ENCODE peak calls at places on chromosomes 12 and 14, in five cellular contexts. One of them, this sample, is unnamed.

GRCh38 chr12:69466867-69467266 is 3.3 kb upstream of the FRS2 start:
- DNase-seq in transverse colon: no peak
- DNase-seq in fibroblast of lung: no peak
- DNase-seq in OCI-LY7: peak; percentile 12
- DNase-seq in psoas muscle: no peak
- DNase-seq in this sample: no peak

GRCh38 chr12:24252580-24252979 is 303.1 kb upstream of the SOX5 start:
- DNase-seq in psoas muscle: no peak
- DNase-seq in OCI-LY7: no peak
- DNase-seq in fibroblast of lung: no peak
- DNase-seq in transverse colon: no peak
- DNase-seq in this sample: no peak

GRCh38 chr12:43222796-43223195 is 329.2 kb downstream of the ADAMTS20 start:
- DNase-seq in OCI-LY7: no peak
- DNase-seq in psoas muscle: no peak
- DNase-seq in transverse colon: no peak
- DNase-seq in fibroblast of lung: no peak
- DNase-seq in this sample: no peak

GRCh38 chr12:639988-640387 is 23.3 kb downstream of the NINJ2 start:
- DNase-seq in fibroblast of lung: no peak
- DNase-seq in OCI-LY7: no peak
- DNase-seq in transverse colon: no peak
- DNase-seq in psoas muscle: no peak
- DNase-seq in this sample: no peak

GRCh38 chr12:127770123-127770522 is 496.8 kb upstream of the TMEM132C start:
- DNase-seq in fibroblast of lung: no peak
- DNase-seq in transverse colon: no peak
- DNase-seq in psoas muscle: no peak
- DNase-seq in OCI-LY7: no peak
- DNase-seq in this sample: no peak

GRCh38 chr12:18373176-18373575 is 111.9 kb downstream of the PIK3C2G start:
- DNase-seq in fibroblast of lung: peak; percentile 8
- DNase-seq in transverse colon: no peak
- DNase-seq in OCI-LY7: no peak
- DNase-seq in psoas muscle: no peak
- DNase-seq in this sample: no peak

GRCh38 chr12:32305163-32305562 is 94.2 kb upstream of the FGD4 start:
- DNase-seq in psoas muscle: no peak
- DNase-seq in OCI-LY7: peak; percentile 49
- DNase-seq in transverse colon: no peak
- DNase-seq in fibroblast of lung: no peak
- DNase-seq in this sample: no peak

GRCh38 chr14:78425332-78425731 is 255.2 kb downstream of the NRXN3 start:
- DNase-seq in OCI-LY7: no peak
- DNase-seq in fibroblast of lung: no peak
- DNase-seq in psoas muscle: no peak
- DNase-seq in transverse colon: no peak
- DNase-seq in this sample: no peak

GRCh38 chr12:53674977-53675700 is 744 bp downstream of the ATP5MC2 start:
- DNase-seq in OCI-LY7: peak; percentile 9
- DNase-seq in transverse colon: no peak
- DNase-seq in psoas muscle: no peak
- DNase-seq in fibroblast of lung: no peak
- DNase-seq in this sample: no peak

GRCh38 chr12:4830568-4830967 is 79.1 kb upstream of the KCNA1 start:
- DNase-seq in transverse colon: no peak
- DNase-seq in fibroblast of lung: peak; percentile 8
- DNase-seq in OCI-LY7: no peak
- DNase-seq in psoas muscle: no peak
- DNase-seq in this sample: no peak

GRCh38 chr14:52834440-52834842 is 43.0 kb upstream of the GNPNAT1 start:
- DNase-seq in transverse colon: no peak
- DNase-seq in psoas muscle: no peak
- DNase-seq in fibroblast of lung: peak; percentile 85
- DNase-seq in OCI-LY7: no peak
- DNase-seq in this sample: no peak

GRCh38 chr12:56713345-56713744 is 11.8 kb downstream of the NACA start:
- DNase-seq in OCI-LY7: no peak
- DNase-seq in fibroblast of lung: no peak
- DNase-seq in transverse colon: no peak
- DNase-seq in psoas muscle: no peak
- DNase-seq in this sample: no peak

GRCh38 chr14:77409131-77409533 is 14.2 kb downstream of the NOXRED1 start:
- DNase-seq in fibroblast of lung: peak; percentile 11
- DNase-seq in transverse colon: peak; percentile 8
- DNase-seq in psoas muscle: no peak
- DNase-seq in OCI-LY7: peak; percentile 34
- DNase-seq in this sample: no peak

GRCh38 chr14:34237098-34237497 is 224.9 kb downstream of the SPTSSA start:
- DNase-seq in OCI-LY7: no peak
- DNase-seq in psoas muscle: no peak
- DNase-seq in transverse colon: no peak
- DNase-seq in fibroblast of lung: no peak
- DNase-seq in this sample: no peak

GRCh38 chr14:93271111-93271510 is 61.7 kb downstream of the BTBD7 start:
- DNase-seq in psoas muscle: no peak
- DNase-seq in OCI-LY7: no peak
- DNase-seq in fibroblast of lung: no peak
- DNase-seq in transverse colon: no peak
- DNase-seq in this sample: no peak

GRCh38 chr12:23954332-23954731 is 4.9 kb upstream of the SOX5 start:
- DNase-seq in OCI-LY7: no peak
- DNase-seq in psoas muscle: no peak
- DNase-seq in transverse colon: no peak
- DNase-seq in fibroblast of lung: peak; percentile 48
- DNase-seq in this sample: no peak

GRCh38 chr14:95981939-95982338 is 57.2 kb upstream of the C14orf132 start:
- DNase-seq in transverse colon: no peak
- DNase-seq in OCI-LY7: no peak
- DNase-seq in psoas muscle: no peak
- DNase-seq in fibroblast of lung: no peak
- DNase-seq in this sample: no peak

GRCh38 chr14:101965145-101965531 is 765 bp downstream of the DYNC1H1 start:
- DNase-seq in psoas muscle: peak; percentile 82
- DNase-seq in fibroblast of lung: peak; percentile 55
- DNase-seq in OCI-LY7: peak; percentile 69
- DNase-seq in transverse colon: peak; percentile 80
- DNase-seq in this sample: peak; percentile 64

GRCh38 chr12:119528241-119528640 is 65.3 kb upstream of the TMEM233 start:
- DNase-seq in fibroblast of lung: peak; percentile 9
- DNase-seq in transverse colon: no peak
- DNase-seq in psoas muscle: no peak
- DNase-seq in OCI-LY7: no peak
- DNase-seq in this sample: no peak

GRCh38 chr12:95626854-95627253 is 75.6 kb upstream of the USP44 start:
- DNase-seq in fibroblast of lung: no peak
- DNase-seq in OCI-LY7: no peak
- DNase-seq in psoas muscle: no peak
- DNase-seq in transverse colon: no peak
- DNase-seq in this sample: no peak

GRCh38 chr14:32249780-32250179 is 46.7 kb upstream of the RNU6-8 start:
- DNase-seq in fibroblast of lung: no peak
- DNase-seq in OCI-LY7: no peak
- DNase-seq in psoas muscle: no peak
- DNase-seq in transverse colon: no peak
- DNase-seq in this sample: no peak

GRCh38 chr12:106527356-106527755 is 55.4 kb upstream of the RFX4 start:
- DNase-seq in psoas muscle: no peak
- DNase-seq in fibroblast of lung: peak; percentile 29
- DNase-seq in OCI-LY7: no peak
- DNase-seq in transverse colon: no peak
- DNase-seq in this sample: no peak

GRCh38 chr12:89395712-89396111 is 43.4 kb upstream of the DUSP6 start:
- DNase-seq in fibroblast of lung: no peak
- DNase-seq in OCI-LY7: no peak
- DNase-seq in psoas muscle: no peak
- DNase-seq in transverse colon: no peak
- DNase-seq in this sample: no peak

GRCh38 chr14:61706096-61706690 is 10.9 kb downstream of the HIF1A start:
- DNase-seq in psoas muscle: no peak
- DNase-seq in transverse colon: no peak
- DNase-seq in fibroblast of lung: no peak
- DNase-seq in OCI-LY7: no peak
- DNase-seq in this sample: no peak

GRCh38 chr12:110661337-110661972 is 27.5 kb downstream of the HVCN1 start:
- DNase-seq in fibroblast of lung: no peak
- DNase-seq in psoas muscle: peak; percentile 58
- DNase-seq in transverse colon: peak; percentile 66
- DNase-seq in OCI-LY7: peak; percentile 83
- DNase-seq in this sample: peak; percentile 28

GRCh38 chr12:101793401-101793800 is 37.4 kb downstream of the GNPTAB start:
- DNase-seq in fibroblast of lung: peak; percentile 87
- DNase-seq in OCI-LY7: no peak
- DNase-seq in transverse colon: no peak
- DNase-seq in psoas muscle: no peak
- DNase-seq in this sample: no peak

GRCh38 chr14:104552738-104553125 is 26.8 kb upstream of the C14orf180 start:
- DNase-seq in OCI-LY7: no peak
- DNase-seq in psoas muscle: no peak
- DNase-seq in transverse colon: no peak
- DNase-seq in fibroblast of lung: no peak
- DNase-seq in this sample: no peak

GRCh38 chr14:50051106-50051505 is 65.3 kb downstream of the VCPKMT start:
- DNase-seq in psoas muscle: no peak
- DNase-seq in OCI-LY7: no peak
- DNase-seq in transverse colon: no peak
- DNase-seq in fibroblast of lung: no peak
- DNase-seq in this sample: no peak

GRCh38 chr12:3673960-3674708 is 78.8 kb downstream of the CRACR2A start:
- DNase-seq in OCI-LY7: no peak
- DNase-seq in fibroblast of lung: no peak
- DNase-seq in transverse colon: no peak
- DNase-seq in psoas muscle: no peak
- DNase-seq in this sample: no peak

GRCh38 chr14:73723411-73723798 is 9.2 kb upstream of the PNMA1 start:
- DNase-seq in transverse colon: no peak
- DNase-seq in psoas muscle: no peak
- DNase-seq in fibroblast of lung: peak; percentile 84
- DNase-seq in OCI-LY7: no peak
- DNase-seq in this sample: no peak
- H3K36me3 ChIP-seq in transverse colon: peaks cover 49% of the 10 kb centered on the region
- H3K36me3 ChIP-seq in psoas muscle: peaks cover 14% of the 10 kb centered on the region
- H3K36me3 ChIP-seq in fibroblast of lung: peaks cover 38% of the 10 kb centered on the region
- H3K36me3 ChIP-seq in OCI-LY7: peaks cover 97% of the 10 kb centered on the region
- H3K36me3 ChIP-seq in this sample: peaks cover 85% of the 10 kb centered on the region

GRCh38 chr14:67449096-67449495 is 37.1 kb upstream of the PLEK2 start:
- DNase-seq in transverse colon: no peak
- DNase-seq in psoas muscle: no peak
- DNase-seq in OCI-LY7: no peak
- DNase-seq in fibroblast of lung: no peak
- DNase-seq in this sample: no peak
- H3K36me3 ChIP-seq in transverse colon: no peaks in the 10 kb centered on the region
- H3K36me3 ChIP-seq in psoas muscle: no peaks in the 10 kb centered on the region
- H3K36me3 ChIP-seq in OCI-LY7: no peaks in the 10 kb centered on the region
- H3K36me3 ChIP-seq in fibroblast of lung: no peaks in the 10 kb centered on the region
- H3K36me3 ChIP-seq in this sample: no peaks in the 10 kb centered on the region

GRCh38 chr12:123167329-123167728 is 16.4 kb upstream of the PITPNM2 start:
- DNase-seq in transverse colon: no peak
- DNase-seq in fibroblast of lung: peak; percentile 8
- DNase-seq in psoas muscle: no peak
- DNase-seq in OCI-LY7: no peak
- DNase-seq in this sample: no peak

GRCh38 chr12:123163227-123163626 is 12.3 kb upstream of the PITPNM2 start:
- DNase-seq in fibroblast of lung: no peak
- DNase-seq in psoas muscle: no peak
- DNase-seq in OCI-LY7: no peak
- DNase-seq in transverse colon: no peak
- DNase-seq in this sample: no peak

GRCh38 chr12:123164710-123165261 is 13.9 kb upstream of the PITPNM2 start:
- DNase-seq in fibroblast of lung: no peak
- DNase-seq in psoas muscle: no peak
- DNase-seq in transverse colon: no peak
- DNase-seq in OCI-LY7: no peak
- DNase-seq in this sample: no peak

GRCh38 chr12:123165537-123165936 is 14.6 kb upstream of the PITPNM2 start:
- DNase-seq in fibroblast of lung: no peak
- DNase-seq in transverse colon: no peak
- DNase-seq in psoas muscle: no peak
- DNase-seq in OCI-LY7: no peak
- DNase-seq in this sample: no peak

GRCh38 chr12:123164222-123164621 is 13.3 kb upstream of the PITPNM2 start:
- DNase-seq in OCI-LY7: no peak
- DNase-seq in fibroblast of lung: no peak
- DNase-seq in transverse colon: no peak
- DNase-seq in psoas muscle: no peak
- DNase-seq in this sample: no peak
- H3K36me3 ChIP-seq in OCI-LY7: peaks cover 82% of the 10 kb centered on the region
- H3K36me3 ChIP-seq in fibroblast of lung: peaks cover 5% of the 10 kb centered on the region
- H3K36me3 ChIP-seq in transverse colon: no peaks in the 10 kb centered on the region
- H3K36me3 ChIP-seq in psoas muscle: no peaks in the 10 kb centered on the region
- H3K36me3 ChIP-seq in this sample: peaks cover 67% of the 10 kb centered on the region

DNA sequence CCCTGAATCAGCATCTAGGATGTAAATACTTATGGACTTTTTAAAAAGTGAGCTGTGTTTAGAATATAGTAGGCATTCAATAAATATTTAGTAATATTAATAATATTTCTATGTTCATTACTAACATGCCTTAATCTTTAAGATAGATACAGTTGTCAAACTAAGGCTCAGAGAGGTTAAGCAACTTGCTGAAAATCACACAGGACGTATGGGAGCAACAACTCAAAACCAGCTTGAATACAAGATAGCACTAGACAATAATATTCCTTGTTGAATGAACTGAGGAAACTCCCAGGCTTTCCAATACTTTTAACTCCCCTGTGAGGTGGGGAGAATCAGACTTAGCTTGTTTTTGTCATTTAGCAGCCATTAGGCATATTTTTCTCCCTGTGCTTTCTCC is 45.3 kb downstream of the LLPH start:
- DNase-seq in fibroblast of lung: no peak
- DNase-seq in OCI-LY7: no peak
- DNase-seq in psoas muscle: no peak
- DNase-seq in transverse colon: no peak
- DNase-seq in this sample: no peak
- H3K36me3 ChIP-seq in fibroblast of lung: no peaks in the 10 kb centered on the region
- H3K36me3 ChIP-seq in OCI-LY7: no peaks in the 10 kb centered on the region
- H3K36me3 ChIP-seq in psoas muscle: no peaks in the 10 kb centered on the region
- H3K36me3 ChIP-seq in transverse colon: no peaks in the 10 kb centered on the region
- H3K36me3 ChIP-seq in this sample: no peaks in the 10 kb centered on the region

GRCh38 chr14:64929003-64929337 is 13.6 kb downstream of the GPX2 start:
- DNase-seq in OCI-LY7: no peak
- DNase-seq in fibroblast of lung: no peak
- DNase-seq in transverse colon: no peak
- DNase-seq in psoas muscle: no peak
- DNase-seq in this sample: no peak
- H3K36me3 ChIP-seq in OCI-LY7: peaks cover 99% of the 10 kb centered on the region
- H3K36me3 ChIP-seq in fibroblast of lung: peaks cover 3% of the 10 kb centered on the region
- H3K36me3 ChIP-seq in transverse colon: peaks cover 21% of the 10 kb centered on the region
- H3K36me3 ChIP-seq in psoas muscle: peaks cover 5% of the 10 kb centered on the region
- H3K36me3 ChIP-seq in this sample: peaks cover 78% of the 10 kb centered on the region

DNA sequence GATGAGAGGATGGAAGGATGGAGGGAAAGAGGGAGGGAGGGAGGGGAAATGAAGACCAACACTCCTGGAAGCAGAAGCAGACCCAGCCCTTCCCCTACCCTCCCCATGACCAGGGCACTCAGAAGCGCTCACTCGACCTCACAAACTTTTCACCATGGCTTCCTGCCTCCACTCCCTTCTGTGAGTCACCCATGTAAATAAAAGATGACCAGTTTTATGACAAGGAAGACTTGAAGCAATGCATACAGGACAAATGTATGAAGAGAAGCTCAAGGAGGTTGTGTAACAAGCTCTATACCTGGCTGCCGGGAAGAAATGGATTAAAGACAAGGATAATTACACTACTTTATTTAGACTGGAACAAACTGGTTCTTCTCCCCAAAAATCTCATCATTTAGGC is 63.8 kb downstream of the CDC42BPB start:
- DNase-seq in fibroblast of lung: peak; percentile 59
- DNase-seq in psoas muscle: no peak
- DNase-seq in OCI-LY7: no peak
- DNase-seq in transverse colon: peak; percentile 64
- DNase-seq in this sample: no peak
- H3K36me3 ChIP-seq in fibroblast of lung: peaks cover 6% of the 10 kb centered on the region
- H3K36me3 ChIP-seq in psoas muscle: peaks cover 4% of the 10 kb centered on the region
- H3K36me3 ChIP-seq in OCI-LY7: no peaks in the 10 kb centered on the region
- H3K36me3 ChIP-seq in transverse colon: peaks cover 9% of the 10 kb centered on the region
- H3K36me3 ChIP-seq in this sample: peaks cover 94% of the 10 kb centered on the region